ENCODE peak calls at places on chromosome 22, in five cellular contexts. M is A549, Y is K562, S is HepG2, L is GM23338. I is an unnamed sample.

GRCh38 chr22:37442537-37442936 is 15.3 kb upstream of the ELFN2 start:
- DNase-seq in Y (no peak), S (peak), L (no peak), M (no peak), I (no peak)

GRCh38 chr22:38733329-38734202 is 22.2 kb downstream of the SUN2 start:
- DNase-seq in Y (peak), L (peak), M (peak), S (peak), I (no peak)

GRCh38 chr22:49052023-49052538 is 775.6 kb downstream of the BRD1 start:
- DNase-seq in Y (peak), S (no peak), M (no peak), L (no peak), I (no peak)

GRCh38 chr22:25514436-25514835 is 50.0 kb upstream of the GRK3 start:
- DNase-seq in Y (no peak), S (no peak), L (peak), M (no peak), I (no peak)

GRCh38 chr22:41197046-41197807 is 7.9 kb upstream of the L3MBTL2 start:
- DNase-seq in L (peak), Y (peak), M (peak), S (peak), I (no peak)

GRCh38 chr22:40250608-40251007 is 72.9 kb downstream of the TNRC6B start:
- DNase-seq in L (no peak), S (no peak), Y (no peak), M (no peak), I (peak)

GRCh38 chr22:29258407-29259252 is 9.2 kb downstream of the RHBDD3 start:
- DNase-seq in S (no peak), L (no peak), M (no peak), Y (no peak), I (no peak)

GRCh38 chr22:38782402-38783094 is 11.4 kb downstream of the DNAL4 start:
- DNase-seq in M (no peak), S (no peak), L (no peak), Y (peak), I (no peak)

GRCh38 chr22:29706493-29706892 is 13.3 kb upstream of the CABP7 start:
- DNase-seq in Y (no peak), L (peak), M (no peak), S (no peak), I (no peak)

GRCh38 chr22:26323013-26323412 is 106.0 kb upstream of the ASPHD2 start:
- DNase-seq in S (no peak), Y (no peak), L (no peak), M (no peak), I (no peak)

GRCh38 chr22:45830531-45831245 is 146.3 kb downstream of the WNT7B start:
- DNase-seq in Y (no peak), S (no peak), L (no peak), M (no peak), I (no peak)

GRCh38 chr22:39932918-39933649 is 27.1 kb upstream of the TMA7B start:
- DNase-seq in Y (peak), S (peak), L (peak), M (peak), I (no peak)

GRCh38 chr22:35648066-35649025 is at the start of gene APOL6:
- DNase-seq in S (peak), M (peak), Y (peak), L (peak), I (peak)

GRCh38 chr22:28154856-28155255 is 235.8 kb upstream of the PITPNB start:
- DNase-seq in L (no peak), S (no peak), M (no peak), Y (no peak), I (no peak)

GRCh38 chr22:38187413-38188212 is 6.0 kb upstream of the PLA2G6 start:
- DNase-seq in L (no peak), M (no peak), Y (no peak), S (peak), I (no peak)

GRCh38 chr22:49880281-49880680 is 26.6 kb downstream of the ZBED4 start:
- DNase-seq in Y (no peak), L (peak), M (no peak), S (no peak), I (peak)

GRCh38 chr22:34808618-34809017 is 257.3 kb upstream of the ISX start:
- DNase-seq in L (peak), S (no peak), M (no peak), Y (no peak), I (no peak)

GRCh38 chr22:37742374-37743092 is 45.7 kb downstream of the TRIOBP start:
- DNase-seq in S (no peak), L (no peak), M (no peak), Y (no peak), I (no peak)

GRCh38 chr22:41913842-41914534 is 886 bp downstream of the SHISA8 start:
- DNase-seq in L (peak), M (no peak), Y (no peak), S (no peak), I (no peak)

DNA sequence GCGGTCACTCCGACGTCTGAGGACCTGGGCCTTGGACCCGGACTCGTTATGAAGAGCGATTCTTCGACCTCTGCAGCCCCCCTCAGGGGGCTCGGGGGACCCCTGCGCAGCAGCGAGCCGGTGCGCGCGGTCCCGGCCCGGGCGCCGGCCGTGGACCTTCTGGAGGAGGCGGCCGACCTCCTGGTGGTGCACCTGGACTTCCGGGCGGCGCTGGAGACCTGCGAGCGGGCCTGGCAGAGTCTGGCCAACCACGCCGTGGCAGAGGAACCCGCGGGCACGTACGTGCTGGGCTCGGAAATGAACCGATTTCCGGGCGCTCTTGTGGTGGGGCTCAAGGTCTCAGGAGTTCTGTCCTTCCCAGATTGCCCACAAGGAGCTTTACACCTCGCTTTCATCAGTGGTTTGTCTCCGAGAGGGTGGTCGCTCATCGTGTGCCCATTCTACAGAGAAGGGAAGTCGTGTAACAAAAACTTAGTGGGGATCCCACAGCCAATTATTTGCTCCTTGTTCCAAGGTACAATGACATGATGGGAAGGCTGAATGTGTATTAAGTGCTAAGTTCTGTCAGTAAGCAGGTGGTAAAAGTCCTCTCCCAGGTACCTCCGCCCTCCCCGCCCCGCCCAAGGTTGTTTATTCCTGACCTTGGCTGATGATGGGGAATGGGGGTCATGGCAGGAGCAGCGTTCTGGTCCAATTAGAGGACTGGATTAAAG is 695 bp downstream of the PEX26 start:
- DNase-seq in S (peak), M (peak), L (peak), Y (peak), I (no peak)
- TF ChIP-seq JUNB in S (no peak), M (no peak), L (no peak), Y (no peak), I (no peak)

DNA sequence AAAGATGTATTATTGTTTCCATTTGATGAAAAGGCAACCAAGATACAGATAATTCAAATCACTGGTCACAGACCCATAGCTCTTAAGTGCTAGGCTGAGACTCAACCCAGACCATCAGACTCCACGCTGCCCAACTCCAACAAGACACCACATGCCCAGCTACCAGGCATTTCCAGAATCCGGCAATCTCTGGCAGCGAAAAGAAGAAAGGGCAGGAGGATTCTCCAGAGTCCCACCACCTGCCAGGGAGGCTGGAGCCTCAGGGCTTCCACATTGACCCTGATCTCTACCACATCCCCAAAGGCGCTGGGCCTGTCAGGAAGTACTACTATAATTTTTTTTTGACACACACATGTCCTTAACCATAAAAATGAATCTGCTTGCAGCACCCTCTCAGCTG is 61.4 kb upstream of the ARFGAP3 start:
- DNase-seq in S (no peak), Y (no peak), M (no peak), L (no peak), I (no peak)
- TF ChIP-seq JUNB in S (no peak), Y (no peak), M (no peak), L (no peak), I (no peak)

DNA sequence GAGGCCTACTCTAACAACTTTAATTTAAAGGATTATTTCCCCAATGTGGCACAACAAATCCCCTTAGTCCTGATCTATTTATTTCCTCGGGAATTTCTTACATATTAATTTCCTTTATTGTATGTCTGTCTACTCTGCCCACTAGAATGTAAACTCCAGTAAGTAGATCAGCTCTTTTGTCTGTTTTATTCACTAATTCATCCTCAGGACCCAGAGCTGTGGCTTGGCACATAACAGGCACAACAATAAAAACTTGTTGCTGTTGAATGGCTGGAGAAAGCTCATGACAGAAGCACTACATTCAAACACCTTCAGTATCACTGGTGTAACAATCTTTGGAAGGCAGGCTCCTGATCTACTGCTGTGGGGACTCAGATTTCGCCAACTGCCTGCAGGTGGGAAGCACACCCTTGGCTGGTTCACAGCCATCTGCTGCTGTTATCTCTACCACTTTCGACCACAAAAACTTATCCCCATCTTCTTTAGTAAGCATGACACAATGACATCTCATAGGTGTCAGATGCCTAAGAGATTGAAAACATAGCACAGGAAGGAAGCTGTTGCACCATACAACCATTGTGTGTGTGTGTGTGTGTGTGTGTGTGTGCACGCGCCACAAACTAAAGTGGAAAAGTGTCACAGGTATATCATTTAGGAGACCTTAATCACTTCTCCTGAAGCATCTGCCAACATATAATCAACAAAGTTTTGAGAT is 11.9 kb downstream of the HIRA start:
- DNase-seq in L (no peak), M (no peak), S (no peak), Y (peak), I (peak)
- TF ChIP-seq JUNB in L (no peak), M (no peak), S (no peak), Y (no peak), I (no peak)

DNA sequence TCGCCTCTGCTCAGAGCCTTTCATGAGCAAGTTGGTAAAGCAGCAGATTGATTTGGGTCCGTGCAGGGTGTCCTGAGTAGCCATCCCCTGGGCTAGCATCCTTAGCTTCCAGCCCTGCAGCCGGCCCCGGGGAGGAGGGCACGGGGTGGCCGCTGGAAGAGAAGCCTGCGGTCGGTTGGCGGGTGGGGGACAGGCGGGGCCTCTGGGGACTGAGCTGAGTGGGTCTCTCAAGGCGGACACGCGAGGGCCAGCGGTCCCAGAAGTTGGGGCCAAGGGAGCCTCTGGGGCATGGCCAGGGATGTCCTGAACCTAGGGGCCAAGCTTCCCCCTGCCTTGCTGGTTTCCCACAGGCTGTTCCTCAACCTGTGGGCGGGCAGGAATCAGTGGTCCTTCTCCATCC is 143.0 kb downstream of the TBC1D22A start:
- DNase-seq in Y (no peak), S (no peak), L (no peak), M (no peak), I (no peak)
- TF ChIP-seq JUNB in Y (no peak), S (no peak), L (no peak), M (no peak), I (no peak)

GRCh38 chr22:23315341-23315917 is 135.1 kb downstream of the BCR start:
- DNase-seq in L (peak), S (peak), Y (peak), M (peak), I (no peak)
- TF ChIP-seq JUNB in L (no peak), S (no peak), Y (no peak), M (no peak), I (no peak)

GRCh38 chr22:44446483-44446882 is 51.5 kb downstream of the RTL6 start:
- DNase-seq in L (no peak), M (no peak), Y (no peak), S (no peak), I (no peak)
- TF ChIP-seq JUNB in L (no peak), M (no peak), Y (no peak), S (no peak), I (no peak)

GRCh38 chr22:21012446-21013407 is 2.2 kb upstream of the P2RX6 start:
- DNase-seq in S (no peak), M (no peak), L (no peak), Y (no peak), I (no peak)
- TF ChIP-seq JUNB in S (no peak), M (no peak), L (no peak), Y (no peak), I (no peak)

GRCh38 chr22:43827926-43828710 is 16.0 kb upstream of the EFCAB6 start:
- DNase-seq in S (no peak), Y (no peak), M (no peak), L (no peak), I (no peak)
- TF ChIP-seq JUNB in S (no peak), Y (no peak), M (no peak), L (no peak), I (no peak)

GRCh38 chr22:30837531-30837930 is 131.0 kb downstream of the MORC2 start:
- DNase-seq in M (no peak), Y (no peak), S (no peak), L (no peak), I (no peak)

GRCh38 chr22:30843245-30843644 is 125.3 kb downstream of the MORC2 start:
- DNase-seq in M (no peak), S (no peak), Y (no peak), L (no peak), I (no peak)

GRCh38 chr22:30838111-30838510 is 130.5 kb downstream of the MORC2 start:
- DNase-seq in Y (no peak), M (no peak), S (no peak), L (no peak), I (no peak)

GRCh38 chr22:30841264-30841663 is 127.3 kb downstream of the MORC2 start:
- DNase-seq in M (no peak), S (no peak), L (no peak), Y (no peak), I (no peak)
- TF ChIP-seq JUNB in M (no peak), S (no peak), L (no peak), Y (no peak), I (no peak)

DNA sequence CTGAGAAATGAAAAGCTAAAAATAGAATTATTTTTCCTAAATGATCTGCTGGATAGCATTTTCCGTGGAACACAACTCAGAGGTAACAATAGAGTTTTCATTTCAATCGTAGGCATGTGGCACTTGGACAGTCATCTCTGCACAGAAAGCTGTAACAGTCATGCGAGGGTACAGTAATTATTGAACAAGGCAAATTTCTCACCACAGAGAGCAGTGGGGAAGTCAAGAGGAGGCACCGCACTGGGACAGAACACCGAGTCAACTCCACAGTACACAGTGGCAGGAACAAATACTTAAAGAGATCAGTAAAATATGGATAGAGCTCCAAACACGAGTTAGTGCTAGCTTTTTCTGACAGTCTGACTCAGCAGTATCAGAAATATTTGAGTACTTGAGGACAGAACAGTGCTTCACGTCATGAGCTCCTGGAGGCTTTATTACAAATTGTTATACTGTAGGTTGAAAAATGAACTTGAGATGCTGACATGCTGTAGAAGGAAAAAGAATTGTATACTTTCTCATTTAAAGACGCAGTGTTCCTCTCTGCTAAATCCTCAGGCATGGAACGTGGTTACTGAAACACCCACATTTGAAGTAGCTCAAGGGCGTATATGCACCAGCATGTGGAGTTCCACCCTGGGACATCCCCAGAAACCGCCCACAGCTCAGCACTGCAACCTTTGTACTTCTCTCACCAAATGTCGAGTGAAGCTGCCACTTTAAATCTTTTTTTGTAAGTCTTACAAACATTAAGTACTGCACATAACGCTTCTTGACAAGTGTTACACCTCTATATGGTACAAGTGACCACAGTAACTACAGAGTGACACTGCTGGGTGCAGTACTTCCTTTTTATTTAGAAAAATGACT is 27.4 kb upstream of the YPEL1 start:
- DNase-seq in L (no peak), Y (no peak), S (no peak), M (no peak), I (no peak)
- TF ChIP-seq JUNB in L (no peak), Y (no peak), S (no peak), M (no peak), I (peak)